ENCODE peak calls at places on chromosomes 6 and 20, in five cellular contexts. J, C, V, Z and B are unnamed samples. For H3K36me3, the result is how much of the 10 kb centered on the place peaks cover.

GRCh38 chr6:138104618-138105213 is 2.5 kb downstream of the PERP start:
- DNase-seq in J (no peak), C (no peak), V (no peak), Z (no peak), B (no peak)

GRCh38 chr6:157761331-157761921 is 61.6 kb upstream of the SNX9 start:
- DNase-seq in J (peak), C (no peak), V (no peak), Z (no peak), B (no peak)

GRCh38 chr6:27541212-27541931 is 68.5 kb upstream of the ZNF184 start:
- DNase-seq in J (no peak), C (no peak), V (peak), Z (no peak), B (no peak)

GRCh38 chr20:17648306-17648646 is 33.8 kb downstream of the RRBP1 start:
- DNase-seq in J (no peak), C (no peak), V (no peak), Z (peak), B (no peak)

GRCh38 chr20:43533060-43533459 is 25.6 kb downstream of the L3MBTL1 start:
- DNase-seq in J (no peak), C (no peak), V (no peak), Z (no peak), B (no peak)

GRCh38 chr6:35463292-35463691 is 4.9 kb upstream of the RPL10A start:
- DNase-seq in J (no peak), C (no peak), V (no peak), Z (no peak), B (no peak)

GRCh38 chr20:46308258-46309157 is at the start of gene CDH22:
- DNase-seq in J (no peak), C (peak), V (peak), Z (peak), B (peak)

GRCh38 chr6:88177961-88178464 is 11.9 kb upstream of the CNR1 start:
- DNase-seq in J (no peak), C (no peak), V (no peak), Z (peak), B (no peak)

GRCh38 chr6:131831392-131831791 is 23.6 kb downstream of the ENPP1 start:
- DNase-seq in J (no peak), C (no peak), V (no peak), Z (no peak), B (no peak)

GRCh38 chr6:163494279-163494727 is 79.8 kb downstream of the QKI start:
- DNase-seq in J (no peak), C (no peak), V (no peak), Z (no peak), B (no peak)

GRCh38 chr20:642398-643174 is 10.4 kb downstream of the SRXN1 start:
- DNase-seq in J (no peak), C (no peak), V (peak), Z (peak), B (peak)

GRCh38 chr20:17655865-17656489 is 26.1 kb downstream of the RRBP1 start:
- DNase-seq in J (no peak), C (no peak), V (no peak), Z (no peak), B (no peak)

GRCh38 chr6:51711876-51712275 is 375.5 kb downstream of the PKHD1 start:
- DNase-seq in J (no peak), C (no peak), V (no peak), Z (no peak), B (no peak)

GRCh38 chr6:150800596-150801310 is 64.7 kb upstream of the MTHFD1L start:
- DNase-seq in J (no peak), C (no peak), V (no peak), Z (no peak), B (no peak)

GRCh38 chr6:155103816-155104366 is 108.8 kb downstream of the TIAM2 start:
- DNase-seq in J (no peak), C (no peak), V (no peak), Z (no peak), B (no peak)

GRCh38 chr20:1301031-1301529 is 27.9 kb downstream of the SDCBP2 start:
- DNase-seq in J (no peak), C (no peak), V (peak), Z (no peak), B (no peak)

GRCh38 chr6:30720738-30721197 is 616 bp downstream of the TUBB start:
- DNase-seq in J (peak), C (no peak), V (peak), Z (peak), B (peak)

GRCh38 chr20:32484221-32485125 is 100.7 kb downstream of the NOL4L start:
- DNase-seq in J (no peak), C (no peak), V (peak), Z (no peak), B (no peak)

GRCh38 chr20:47348539-47349142 is 7.9 kb downstream of the ZMYND8 start:
- DNase-seq in J (no peak), C (no peak), V (peak), Z (no peak), B (no peak)

GRCh38 chr20:47346172-47346571 is 10.3 kb downstream of the ZMYND8 start:
- DNase-seq in J (no peak), C (no peak), V (no peak), Z (no peak), B (no peak)

GRCh38 chr20:47350181-47350550 is 6.3 kb downstream of the ZMYND8 start:
- DNase-seq in J (no peak), C (no peak), V (no peak), Z (no peak), B (no peak)

GRCh38 chr20:47349365-47350180 is 6.9 kb downstream of the ZMYND8 start:
- DNase-seq in J (no peak), C (no peak), V (peak), Z (no peak), B (no peak)

DNA sequence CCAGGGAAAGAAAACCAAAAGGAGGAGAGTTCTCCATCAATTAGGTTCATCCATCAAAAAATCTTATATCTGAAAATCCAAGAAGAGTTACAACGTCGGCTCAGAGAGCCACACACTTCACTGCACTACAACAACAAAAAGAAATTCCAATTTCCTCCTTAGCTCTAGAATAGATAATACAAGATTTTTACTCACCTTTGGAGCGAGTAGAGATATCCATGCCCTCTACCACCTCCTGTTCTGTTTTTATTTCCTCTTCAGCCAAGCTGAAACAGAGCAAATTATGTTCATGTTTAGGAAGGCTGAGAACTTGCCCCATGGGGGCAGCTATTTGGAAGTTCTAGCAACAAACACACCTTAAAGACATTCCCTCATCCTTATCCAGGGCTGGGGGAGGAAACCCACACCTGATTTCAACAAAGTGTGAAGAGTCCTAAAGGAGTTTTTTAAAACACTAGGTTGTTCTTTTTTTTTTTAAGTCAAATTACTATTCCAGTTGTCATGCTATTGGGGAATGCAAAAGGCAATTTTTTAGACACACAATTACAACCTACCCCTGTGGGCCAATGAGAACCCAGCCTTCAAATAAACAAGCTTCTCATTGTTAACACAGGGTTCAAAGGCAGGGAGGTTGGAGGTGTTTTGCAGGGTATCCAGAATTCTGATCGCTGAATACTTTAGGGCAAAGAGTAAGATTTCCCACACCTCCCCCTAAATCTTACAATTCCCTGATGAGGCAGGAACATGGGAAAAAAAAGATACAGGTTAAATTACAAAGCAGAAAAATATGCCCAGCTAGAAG is 8.6 kb downstream of the ZMYND8 start:
- DNase-seq in J (no peak), C (no peak), V (no peak), Z (no peak), B (no peak)
- H3K4me3 ChIP-seq in J (no peak), C (no peak), V (peak), Z (no peak), B (no peak)

GRCh38 chr6:16243664-16244063 is 5.3 kb downstream of the GMPR start:
- DNase-seq in J (no peak), C (no peak), V (no peak), Z (no peak), B (no peak)
- H3K36me3 ChIP-seq in J (under half), C (under half), V (under half), Z (under half), B (under half)

DNA sequence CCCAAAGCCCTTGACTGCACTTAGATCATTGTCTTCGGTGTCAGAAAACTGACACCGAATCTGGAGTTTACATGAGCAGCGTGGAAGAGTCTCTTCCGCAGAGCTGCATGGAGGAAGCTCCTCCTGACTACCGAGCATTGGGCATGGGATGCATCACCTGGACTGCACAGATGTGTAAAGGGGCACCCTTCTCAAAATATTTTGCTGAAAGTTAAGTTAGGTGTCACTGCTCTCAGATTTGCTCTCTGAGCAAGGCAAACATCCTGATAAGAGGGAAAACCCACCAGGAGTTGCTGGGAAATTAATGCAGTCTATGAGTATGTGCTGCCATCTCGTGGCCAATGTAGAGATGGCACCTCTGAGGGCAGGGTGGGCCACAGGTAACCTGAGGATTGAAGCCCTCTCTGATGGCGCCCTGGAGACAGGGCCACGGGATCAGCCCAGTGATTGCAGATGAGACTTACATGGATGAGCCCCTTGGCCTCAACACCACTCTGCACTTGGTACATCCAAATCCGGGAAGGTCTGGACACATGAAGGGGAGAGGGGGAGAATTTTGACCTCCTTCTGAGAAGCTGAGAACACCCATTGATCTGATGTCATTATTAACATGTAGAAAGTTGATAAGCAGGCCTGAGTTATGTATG is 129.9 kb downstream of the LPA start:
- DNase-seq in J (no peak), C (peak), V (peak), Z (peak), B (no peak)
- H3K4me3 ChIP-seq in J (peak), C (no peak), V (peak), Z (no peak), B (no peak)

GRCh38 chr20:25042531-25043498 is 15.1 kb downstream of the ACSS1 start:
- DNase-seq in J (no peak), C (no peak), V (no peak), Z (peak), B (peak)
- H3K36me3 ChIP-seq in J (under half), C (under half), V (under half), Z (under half), B (under half)

GRCh38 chr6:165616116-165616515 is 46.9 kb downstream of the PDE10A start:
- DNase-seq in J (no peak), C (no peak), V (no peak), Z (no peak), B (no peak)
- H3K4me3 ChIP-seq in J (peak), C (no peak), V (no peak), Z (no peak), B (no peak)

GRCh38 chr6:53504438-53505030 is 40.4 kb downstream of the GCLC start:
- DNase-seq in J (no peak), C (no peak), V (no peak), Z (no peak), B (no peak)
- H3K36me3 ChIP-seq in J (under half), C (under half), V (under half), Z (half or more), B (half or more)

GRCh38 chr20:38872491-38873049 is 53.6 kb upstream of the FAM83D start:
- DNase-seq in J (no peak), C (no peak), V (no peak), Z (no peak), B (no peak)

GRCh38 chr20:38877483-38877882 is 48.7 kb upstream of the FAM83D start:
- DNase-seq in J (no peak), C (no peak), V (no peak), Z (no peak), B (no peak)

GRCh38 chr20:38873050-38873581 is 53.1 kb upstream of the FAM83D start:
- DNase-seq in J (no peak), C (no peak), V (no peak), Z (no peak), B (no peak)

GRCh38 chr20:38874460-38875169 is 51.6 kb upstream of the FAM83D start:
- DNase-seq in J (no peak), C (no peak), V (no peak), Z (no peak), B (no peak)

DNA sequence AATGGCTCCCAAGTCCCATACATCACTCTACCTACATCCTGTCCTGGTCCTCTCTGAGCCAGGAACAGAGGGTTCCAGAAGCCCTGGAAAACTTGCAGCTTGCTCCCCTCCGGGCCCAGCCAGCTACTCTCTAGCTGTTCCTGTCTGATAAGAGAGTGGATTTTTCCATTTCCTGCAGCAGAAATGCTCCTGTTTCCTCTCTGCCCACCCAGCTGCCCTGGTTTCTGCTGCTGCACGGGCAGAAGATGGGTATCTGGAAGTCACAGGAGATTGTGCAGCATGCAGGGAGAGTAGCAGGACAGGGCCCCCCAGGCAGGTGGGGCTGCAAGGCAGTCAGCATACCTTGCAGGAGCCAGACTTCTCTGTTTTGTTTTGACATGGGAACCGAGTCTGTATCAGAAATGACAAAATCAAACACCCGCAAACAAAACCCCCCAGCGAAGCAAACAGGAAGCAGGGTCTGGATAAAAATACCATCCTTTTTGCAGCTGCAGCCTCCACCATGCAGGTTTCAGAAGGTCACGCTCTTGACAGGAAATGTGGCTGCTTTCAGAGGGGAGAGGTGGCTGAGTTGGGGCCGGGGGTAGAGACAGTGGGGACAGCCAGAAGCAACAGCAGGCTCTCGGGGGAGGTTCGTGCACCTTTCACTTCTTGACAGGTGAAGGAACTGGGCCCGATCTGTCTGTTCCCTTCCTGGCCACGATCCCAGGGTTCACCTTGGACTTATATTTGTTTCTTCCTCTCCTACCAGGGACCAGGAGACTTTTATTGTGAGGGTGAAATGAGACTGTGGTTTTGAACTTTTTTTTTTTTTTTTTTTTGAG is 50.8 kb upstream of the FAM83D start:
- DNase-seq in J (no peak), C (no peak), V (no peak), Z (peak), B (no peak)
- H3K4me3 ChIP-seq in J (no peak), C (no peak), V (no peak), Z (no peak), B (no peak)